ENCODE peak calls at places on chromosome 2, in eight cellular contexts. W is transverse colon, H is uterus, K is breast epithelium, I is Panc1, T is brain microvascular endothelial cell, Y is ovary, X is PC-3. Z is an unnamed sample. For H3K36me3, the result is how much of the 10 kb centered on the place peaks cover.

GRCh38 chr2:41152318-41152717 is 700.4 kb upstream of the SLC8A1 start:
- DNase-seq in W (no peak), H (no peak), K (no peak), I (no peak), T (no peak), Y (no peak), X (no peak), Z (no peak)

GRCh38 chr2:59575191-59575590 is 978.3 kb downstream of the BCL11A start:
- DNase-seq in W (no peak), H (no peak), K (no peak), I (no peak), T (no peak), Y (no peak), X (no peak), Z (no peak)

GRCh38 chr2:15692551-15693377 is 101.1 kb downstream of the DDX1 start:
- DNase-seq in W (no peak), H (no peak), K (no peak), I (no peak), T (no peak), Y (no peak), X (no peak), Z (no peak)

GRCh38 chr2:207683438-207683837 is 28.0 kb upstream of the CCNYL1 start:
- DNase-seq in W (no peak), H (no peak), K (no peak), I (peak), T (peak), Y (no peak), X (peak), Z (no peak)

GRCh38 chr2:133532919-133533318 is 35.3 kb downstream of the NCKAP5 start:
- DNase-seq in W (no peak), H (no peak), K (no peak), I (no peak), T (no peak), Y (no peak), X (peak), Z (no peak)

GRCh38 chr2:156473445-156473844 is 37.3 kb downstream of the GPD2 start:
- DNase-seq in W (no peak), H (no peak), K (no peak), I (no peak), T (no peak), Y (no peak), X (no peak), Z (no peak)

GRCh38 chr2:135960598-135961551 is 24.6 kb downstream of the DARS1 start:
- DNase-seq in W (no peak), H (no peak), K (no peak), I (no peak), T (no peak), Y (no peak), X (no peak), Z (no peak)

GRCh38 chr2:17979707-17980106 is 101.2 kb downstream of the KCNS3 start:
- DNase-seq in W (no peak), H (no peak), K (no peak), I (no peak), T (peak), Y (no peak), X (no peak), Z (no peak)

GRCh38 chr2:174561283-174562275 is 36.0 kb downstream of the WIPF1 start:
- DNase-seq in W (peak), H (peak), K (peak), I (no peak), T (no peak), Y (peak), X (no peak), Z (peak)

GRCh38 chr2:62691186-62691585 is 14.3 kb upstream of the EHBP1 start:
- DNase-seq in W (no peak), H (no peak), K (no peak), I (no peak), T (no peak), Y (no peak), X (no peak), Z (no peak)

GRCh38 chr2:38123862-38124261 is 47.9 kb upstream of the CYP1B1 start:
- DNase-seq in W (no peak), H (no peak), K (no peak), I (no peak), T (no peak), Y (no peak), X (no peak), Z (no peak)

GRCh38 chr2:66872056-66872821 is 437.3 kb downstream of the MEIS1 start:
- DNase-seq in W (no peak), H (peak), K (no peak), I (no peak), T (peak), Y (no peak), X (peak), Z (no peak)

GRCh38 chr2:47437287-47437686 is 34.3 kb downstream of the MSH2 start:
- DNase-seq in W (no peak), H (no peak), K (no peak), I (no peak), T (no peak), Y (no peak), X (peak), Z (peak)

DNA sequence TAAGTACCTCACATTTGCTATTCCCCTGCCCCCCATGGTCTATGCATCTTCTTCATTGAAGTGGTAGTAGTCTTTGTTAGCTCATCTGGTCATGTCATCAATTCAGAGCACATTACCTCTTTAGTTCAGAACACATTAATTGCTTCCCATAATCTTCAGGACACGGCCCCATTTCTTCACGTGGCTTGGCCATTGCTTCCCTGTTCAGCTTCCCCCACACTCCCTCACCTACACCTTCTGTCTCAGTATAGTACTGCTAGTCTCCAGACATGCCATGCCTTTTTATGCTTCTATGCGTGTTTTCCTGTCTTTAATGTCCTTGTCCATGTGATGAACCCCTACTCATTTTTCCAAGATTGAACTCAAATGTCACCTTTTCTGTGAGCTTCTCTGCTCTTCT is 35.1 kb downstream of the MSH2 start:
- DNase-seq in W (no peak), H (no peak), K (no peak), I (no peak), T (no peak), Y (no peak), X (no peak), Z (no peak)
- H3K36me3 ChIP-seq in W (under half), H (under half), K (under half), I (under half), T (under half), Y (under half), X (under half), Z (under half)

GRCh38 chr2:233676046-233676445 is 4.3 kb downstream of the UGT1A9 start:
- DNase-seq in W (no peak), H (no peak), K (no peak), I (no peak), T (peak), Y (no peak), X (no peak), Z (no peak)

GRCh38 chr2:233671290-233672161 is at the start of gene UGT1A9:
- DNase-seq in W (no peak), H (no peak), K (no peak), I (no peak), T (no peak), Y (no peak), X (no peak), Z (no peak)

GRCh38 chr2:233673896-233674295 is 2.2 kb downstream of the UGT1A9 start:
- DNase-seq in W (no peak), H (no peak), K (no peak), I (no peak), T (no peak), Y (no peak), X (no peak), Z (no peak)

GRCh38 chr2:233674314-233674713 is 2.6 kb downstream of the UGT1A9 start:
- DNase-seq in W (no peak), H (no peak), K (no peak), I (no peak), T (no peak), Y (no peak), X (no peak), Z (no peak)

DNA sequence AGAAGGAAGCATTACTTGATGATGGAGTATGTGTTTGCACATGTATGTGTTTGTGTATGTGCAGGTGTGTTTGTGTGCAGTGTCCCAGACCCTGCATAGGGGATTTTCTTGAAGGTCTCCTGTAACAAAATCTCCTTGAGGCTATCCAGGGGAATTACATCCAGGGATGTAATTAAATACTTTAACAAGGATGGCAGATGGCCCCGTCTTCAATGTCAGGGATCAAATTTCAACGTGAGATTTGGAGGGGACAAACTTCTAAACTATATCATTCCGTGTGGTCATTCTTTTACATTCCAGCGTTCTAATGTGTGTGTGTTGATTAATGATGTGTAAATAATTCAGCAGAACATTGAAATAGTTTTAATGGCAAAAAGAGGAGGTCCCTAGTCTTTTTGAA is 3.3 kb downstream of the UGT1A9 start:
- DNase-seq in W (no peak), H (no peak), K (no peak), I (no peak), T (no peak), Y (no peak), X (no peak), Z (no peak)
- TF ChIP-seq CTCF in W (peak), H (no peak), K (no peak), I (no peak), T (peak), Y (no peak), X (no peak), Z (no peak)

GRCh38 chr2:27336173-27336572 is 13.3 kb upstream of the MPV17 start:
- DNase-seq in W (no peak), H (no peak), K (no peak), I (no peak), T (no peak), Y (no peak), X (no peak), Z (no peak)
- H3K36me3 ChIP-seq in W (half or more), H (under half), K (under half), I (under half), T (half or more), Y (under half), X (half or more), Z (under half)

DNA sequence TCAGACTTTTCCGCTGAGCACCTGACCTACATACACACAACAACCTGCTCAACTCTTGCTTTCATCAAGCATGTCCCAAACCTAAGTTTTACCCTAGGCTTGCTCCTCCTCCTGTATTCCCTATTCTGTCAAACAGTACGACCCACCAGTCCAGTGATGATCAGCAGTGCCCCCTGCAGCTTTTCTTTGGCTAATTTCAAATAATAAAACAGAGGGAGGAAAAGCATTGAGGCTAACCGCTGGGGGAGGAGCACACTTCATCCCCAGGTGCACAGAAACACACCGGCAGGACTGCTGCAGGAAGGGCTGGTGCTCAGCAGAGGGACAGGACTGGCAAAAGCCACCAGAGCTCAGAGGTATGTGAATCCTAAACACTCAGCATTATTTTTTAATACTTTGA is 21.2 kb downstream of the E2F6 start:
- DNase-seq in W (no peak), H (no peak), K (no peak), I (no peak), T (no peak), Y (no peak), X (no peak), Z (no peak)
- TF ChIP-seq CTCF in W (no peak), H (no peak), K (no peak), I (no peak), T (peak), Y (no peak), X (peak), Z (no peak)

GRCh38 chr2:171718720-171719119 is 31.5 kb downstream of the DYNC1I2 start:
- DNase-seq in W (no peak), H (no peak), K (no peak), I (no peak), T (no peak), Y (no peak), X (no peak), Z (no peak)
- H3K36me3 ChIP-seq in W (under half), H (under half), K (under half), I (under half), T (under half), Y (under half), X (under half), Z (under half)